ENCODE peak calls at places on chromosomes 3 and 15, in six cellular contexts. C is NCI-H2029, U is tibial nerve, L is activated T-cell treated with anti-CD3 and anti-CD28 coated beads for 1 hour, B is sciatic nerve, X is mesothelial cell of epicardium. G is an unnamed sample.

GRCh38 chr3:97636465-97636864 is 128.1 kb upstream of the ARL6 start:
- DNase-seq in C (no peak), U (no peak), L (no peak), B (no peak), X (no peak), G (no peak)

GRCh38 chr3:72766866-72767265 is 81.4 kb downstream of the SHQ1 start:
- DNase-seq in C (no peak), U (no peak), L (no peak), B (no peak), X (no peak), G (no peak)

GRCh38 chr3:195150194-195151118 is 120.5 kb downstream of the XXYLT1 start:
- DNase-seq in C (peak), U (no peak), L (peak), B (no peak), X (no peak), G (peak)

GRCh38 chr3:188518416-188518815 is 364.5 kb downstream of the LPP start:
- DNase-seq in C (no peak), U (no peak), L (no peak), B (no peak), X (no peak), G (no peak)

GRCh38 chr3:140270329-140270728 is 335.3 kb downstream of the CLSTN2 start:
- DNase-seq in C (no peak), U (no peak), L (no peak), B (no peak), X (no peak), G (no peak)

GRCh38 chr3:67028385-67028784 is 30.3 kb downstream of the KBTBD8 start:
- DNase-seq in C (no peak), U (no peak), L (no peak), B (no peak), X (no peak), G (no peak)

GRCh38 chr15:48590704-48591103 is 54.8 kb downstream of the FBN1 start:
- DNase-seq in C (no peak), U (no peak), L (no peak), B (no peak), X (no peak), G (no peak)

GRCh38 chr3:98577178-98577895 is 16.1 kb downstream of the CPOX start:
- DNase-seq in C (no peak), U (no peak), L (no peak), B (no peak), X (no peak), G (no peak)

GRCh38 chr3:105829879-105830622 is 38.8 kb downstream of the CBLB start:
- DNase-seq in C (no peak), U (no peak), L (no peak), B (no peak), X (no peak), G (no peak)

GRCh38 chr15:38853608-38854007 is 289.0 kb upstream of the RASGRP1 start:
- DNase-seq in C (no peak), U (no peak), L (peak), B (no peak), X (no peak), G (no peak)

GRCh38 chr15:70385052-70385451 is 287.3 kb upstream of the TLE3 start:
- DNase-seq in C (no peak), U (no peak), L (no peak), B (no peak), X (no peak), G (no peak)

GRCh38 chr3:24680214-24680967 is 185.7 kb upstream of the THRB start:
- DNase-seq in C (peak), U (peak), L (peak), B (peak), X (peak), G (peak)

GRCh38 chr15:94584833-94585244 is 353.5 kb downstream of the MCTP2 start:
- DNase-seq in C (no peak), U (no peak), L (peak), B (peak), X (no peak), G (peak)

GRCh38 chr3:173138031-173138430 is 3.0 kb downstream of the SPATA16 start:
- DNase-seq in C (no peak), U (no peak), L (no peak), B (no peak), X (no peak), G (no peak)

GRCh38 chr15:68484696-68485400 is 52.9 kb upstream of the ITGA11 start:
- DNase-seq in C (no peak), U (no peak), L (no peak), B (no peak), X (no peak), G (no peak)

GRCh38 chr3:60314064-60314463 is 937.2 kb downstream of the FHIT start:
- DNase-seq in C (no peak), U (no peak), L (no peak), B (no peak), X (no peak), G (no peak)

GRCh38 chr3:195447205-195447604 is 4.4 kb upstream of the ACAP2 start:
- DNase-seq in C (no peak), U (no peak), L (no peak), B (no peak), X (no peak), G (no peak)

GRCh38 chr3:161291191-161291901 is 70.2 kb downstream of the NMD3 start:
- DNase-seq in C (peak), U (no peak), L (no peak), B (no peak), X (no peak), G (no peak)

GRCh38 chr15:39145146-39145545 is 435.7 kb upstream of the THBS1 start:
- DNase-seq in C (no peak), U (no peak), L (no peak), B (no peak), X (no peak), G (no peak)

GRCh38 chr3:138786788-138787276 is 47.9 kb downstream of the PIK3CB start:
- DNase-seq in C (no peak), U (no peak), L (no peak), B (no peak), X (no peak), G (peak)

GRCh38 chr15:65130941-65131340 is 2.7 kb downstream of the PDCD7 start:
- DNase-seq in C (no peak), U (no peak), L (no peak), B (no peak), X (no peak), G (no peak)

GRCh38 chr3:183991403-183991802 is 26.3 kb downstream of the ABCC5 start:
- DNase-seq in C (no peak), U (no peak), L (no peak), B (no peak), X (no peak), G (no peak)

GRCh38 chr15:100769043-100769974 is 110.3 kb upstream of the ALDH1A3 start:
- DNase-seq in C (no peak), U (no peak), L (no peak), B (peak), X (no peak), G (no peak)

GRCh38 chr3:122021811-122022401 is at the start of gene ILDR1:
- DNase-seq in C (peak), U (no peak), L (no peak), B (no peak), X (peak), G (no peak)

GRCh38 chr3:134419214-134419965 is 45.1 kb upstream of the AMOTL2 start:
- DNase-seq in C (peak), U (no peak), L (no peak), B (no peak), X (no peak), G (no peak)

G was measured in AML-193.